ENCODE peak calls at places on chromosome 6, in five cellular contexts. One of them, this sample, is unnamed.

GRCh38 chr6:34142046-34142445 is 3.8 kb downstream of the GRM4 start:
- DNase-seq in BE2C: no peak
- DNase-seq in H9: no peak
- DNase-seq in B cell: no peak
- DNase-seq in Panc1: no peak
- DNase-seq in this sample: no peak

GRCh38 chr6:169165561-169166300 is 87.9 kb downstream of the THBS2 start:
- DNase-seq in H9: peak; percentile 16
- DNase-seq in Panc1: no peak
- DNase-seq in BE2C: no peak
- DNase-seq in B cell: no peak
- DNase-seq in this sample: no peak

GRCh38 chr6:167680605-167681149 is 146.0 kb upstream of the AFDN start:
- DNase-seq in Panc1: no peak
- DNase-seq in BE2C: no peak
- DNase-seq in H9: no peak
- DNase-seq in B cell: no peak
- DNase-seq in this sample: no peak

GRCh38 chr6:157791461-157791860 is 31.6 kb upstream of the SNX9 start:
- DNase-seq in B cell: no peak
- DNase-seq in H9: no peak
- DNase-seq in BE2C: no peak
- DNase-seq in Panc1: no peak
- DNase-seq in this sample: no peak

GRCh38 chr6:129575378-129576118 is 134.4 kb downstream of the ARHGAP18 start:
- DNase-seq in H9: no peak
- DNase-seq in Panc1: no peak
- DNase-seq in B cell: no peak
- DNase-seq in BE2C: no peak
- DNase-seq in this sample: no peak

GRCh38 chr6:116772450-116772849 is 6.9 kb upstream of the FAM162B start:
- DNase-seq in Panc1: no peak
- DNase-seq in BE2C: no peak
- DNase-seq in B cell: no peak
- DNase-seq in H9: no peak
- DNase-seq in this sample: no peak

GRCh38 chr6:160261991-160262718 is 3.5 kb upstream of the SLC22A2 start:
- DNase-seq in Panc1: no peak
- DNase-seq in H9: peak; percentile 47
- DNase-seq in B cell: no peak
- DNase-seq in BE2C: peak; percentile 36
- DNase-seq in this sample: no peak

GRCh38 chr6:4164043-4164442 is 28.7 kb upstream of the ECI2 start:
- DNase-seq in BE2C: no peak
- DNase-seq in H9: no peak
- DNase-seq in Panc1: no peak
- DNase-seq in B cell: no peak
- DNase-seq in this sample: no peak

GRCh38 chr6:25473447-25473846 is 178.6 kb upstream of the SCGN start:
- DNase-seq in H9: no peak
- DNase-seq in BE2C: no peak
- DNase-seq in Panc1: no peak
- DNase-seq in B cell: no peak
- DNase-seq in this sample: no peak

GRCh38 chr6:144535630-144536029 is 250.5 kb downstream of the UTRN start:
- DNase-seq in B cell: no peak
- DNase-seq in H9: no peak
- DNase-seq in BE2C: no peak
- DNase-seq in Panc1: no peak
- DNase-seq in this sample: no peak

GRCh38 chr6:3388786-3389185 is 68.1 kb downstream of the SLC22A23 start:
- DNase-seq in B cell: peak; percentile 65
- DNase-seq in Panc1: no peak
- DNase-seq in H9: no peak
- DNase-seq in BE2C: no peak
- DNase-seq in this sample: no peak

GRCh38 chr6:148324297-148325007 is 18.2 kb upstream of the SASH1 start:
- DNase-seq in BE2C: no peak
- DNase-seq in Panc1: no peak
- DNase-seq in B cell: no peak
- DNase-seq in H9: no peak
- DNase-seq in this sample: no peak

GRCh38 chr6:168216139-168216538 is 103.4 kb downstream of the DACT2 start:
- DNase-seq in BE2C: no peak
- DNase-seq in H9: peak; percentile 55
- DNase-seq in Panc1: no peak
- DNase-seq in B cell: no peak
- DNase-seq in this sample: no peak

GRCh38 chr6:12958052-12958706 is 241.6 kb downstream of the PHACTR1 start:
- DNase-seq in H9: no peak
- DNase-seq in B cell: no peak
- DNase-seq in BE2C: no peak
- DNase-seq in Panc1: no peak
- DNase-seq in this sample: no peak

GRCh38 chr6:156461647-156462046 is 315.5 kb upstream of the ARID1B start:
- DNase-seq in B cell: no peak
- DNase-seq in Panc1: no peak
- DNase-seq in BE2C: no peak
- DNase-seq in H9: no peak
- DNase-seq in this sample: no peak

GRCh38 chr6:35148167-35148741 is 7.1 kb upstream of the TCP11 start:
- DNase-seq in Panc1: no peak
- DNase-seq in B cell: no peak
- DNase-seq in BE2C: no peak
- DNase-seq in H9: peak; percentile 91
- DNase-seq in this sample: no peak

GRCh38 chr6:107646176-107646575 is 156.3 kb downstream of the SOBP start:
- DNase-seq in B cell: no peak
- DNase-seq in Panc1: no peak
- DNase-seq in H9: no peak
- DNase-seq in BE2C: no peak
- DNase-seq in this sample: no peak

GRCh38 chr6:170385506-170385905 is 78.9 kb downstream of the FAM120B start:
- DNase-seq in Panc1: no peak
- DNase-seq in B cell: no peak
- DNase-seq in BE2C: no peak
- DNase-seq in H9: no peak
- DNase-seq in this sample: no peak

GRCh38 chr6:82040405-82041221 is 206.9 kb downstream of the IBTK start:
- DNase-seq in BE2C: peak; percentile 50
- DNase-seq in H9: peak; percentile 60
- DNase-seq in Panc1: no peak
- DNase-seq in B cell: no peak
- DNase-seq in this sample: no peak

GRCh38 chr6:167574431-167575097 is 249.7 kb downstream of the TTLL2 start:
- DNase-seq in B cell: no peak
- DNase-seq in Panc1: no peak
- DNase-seq in BE2C: no peak
- DNase-seq in H9: no peak
- DNase-seq in this sample: no peak

GRCh38 chr6:19028201-19028600 is 641.1 kb downstream of the RNF144B start:
- DNase-seq in B cell: no peak
- DNase-seq in BE2C: no peak
- DNase-seq in H9: no peak
- DNase-seq in Panc1: no peak
- DNase-seq in this sample: no peak

GRCh38 chr6:73200735-73201134 is 24.6 kb downstream of the KHDC1L start:
- DNase-seq in B cell: no peak
- DNase-seq in BE2C: no peak
- DNase-seq in Panc1: no peak
- DNase-seq in H9: no peak
- DNase-seq in this sample: no peak

GRCh38 chr6:113050010-113050893 is 703.1 kb downstream of the RFPL4B start:
- DNase-seq in BE2C: no peak
- DNase-seq in H9: no peak
- DNase-seq in B cell: no peak
- DNase-seq in Panc1: no peak
- DNase-seq in this sample: no peak

GRCh38 chr6:74170118-74170517 is 474.1 kb downstream of the CD109 start:
- DNase-seq in BE2C: no peak
- DNase-seq in Panc1: no peak
- DNase-seq in H9: no peak
- DNase-seq in B cell: no peak
- DNase-seq in this sample: no peak

GRCh38 chr6:165937564-165938358 is 229.9 kb downstream of the TBXT start:
- DNase-seq in BE2C: no peak
- DNase-seq in H9: no peak
- DNase-seq in Panc1: no peak
- DNase-seq in B cell: no peak
- DNase-seq in this sample: no peak

GRCh38 chr6:115053169-115053860 is 710.5 kb upstream of the HS3ST5 start:
- DNase-seq in B cell: no peak
- DNase-seq in Panc1: no peak
- DNase-seq in BE2C: no peak
- DNase-seq in H9: no peak
- DNase-seq in this sample: no peak

GRCh38 chr6:40164345-40164755 is 230.1 kb upstream of the MOCS1 start:
- DNase-seq in BE2C: peak; percentile 69
- DNase-seq in H9: peak; percentile 52
- DNase-seq in B cell: no peak
- DNase-seq in Panc1: no peak
- DNase-seq in this sample: no peak

GRCh38 chr6:148242180-148242579 is 100.5 kb upstream of the SASH1 start:
- DNase-seq in H9: no peak
- DNase-seq in BE2C: no peak
- DNase-seq in Panc1: no peak
- DNase-seq in B cell: no peak
- DNase-seq in this sample: no peak

GRCh38 chr6:69985180-69985579 is 118.8 kb downstream of the COL19A1 start:
- DNase-seq in B cell: no peak
- DNase-seq in H9: no peak
- DNase-seq in Panc1: no peak
- DNase-seq in BE2C: no peak
- DNase-seq in this sample: no peak
- TF ChIP-seq CTCF in B cell: no peak
- TF ChIP-seq CTCF in H9: no peak
- TF ChIP-seq CTCF in Panc1: no peak
- TF ChIP-seq CTCF in BE2C: no peak
- TF ChIP-seq CTCF in this sample: no peak

GRCh38 chr6:88920777-88921728 is 42.4 kb downstream of the RNGTT start:
- DNase-seq in Panc1: no peak
- DNase-seq in BE2C: no peak
- DNase-seq in B cell: no peak
- DNase-seq in H9: no peak
- DNase-seq in this sample: no peak

GRCh38 chr6:88916615-88917198 is 46.7 kb downstream of the RNGTT start:
- DNase-seq in Panc1: no peak
- DNase-seq in H9: no peak
- DNase-seq in B cell: no peak
- DNase-seq in BE2C: no peak
- DNase-seq in this sample: no peak

GRCh38 chr6:88920088-88920487 is 43.3 kb downstream of the RNGTT start:
- DNase-seq in Panc1: no peak
- DNase-seq in H9: no peak
- DNase-seq in BE2C: no peak
- DNase-seq in B cell: no peak
- DNase-seq in this sample: no peak

GRCh38 chr6:88921734-88922133 is 41.7 kb downstream of the RNGTT start:
- DNase-seq in Panc1: no peak
- DNase-seq in B cell: no peak
- DNase-seq in BE2C: no peak
- DNase-seq in H9: no peak
- DNase-seq in this sample: no peak

DNA sequence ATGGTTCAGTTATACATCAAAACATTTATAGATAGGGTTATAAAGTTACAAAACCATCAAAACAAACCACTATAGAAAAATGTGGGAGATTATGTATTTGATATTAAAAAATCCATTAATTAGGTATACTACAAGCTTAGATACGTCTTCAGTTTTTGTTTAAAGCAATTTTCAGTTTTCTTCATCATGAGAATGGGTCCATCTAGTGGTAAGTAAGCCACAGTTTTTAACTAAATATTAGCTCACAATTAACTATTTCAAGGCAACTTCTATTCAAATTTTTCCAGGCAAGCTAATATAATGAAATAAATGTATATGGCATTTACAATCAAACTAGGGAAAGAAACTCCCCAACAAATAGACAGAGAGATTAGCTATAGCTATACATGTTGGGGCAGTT is 44.4 kb downstream of the RNGTT start:
- DNase-seq in H9: no peak
- DNase-seq in Panc1: no peak
- DNase-seq in B cell: no peak
- DNase-seq in BE2C: no peak
- DNase-seq in this sample: no peak
- TF ChIP-seq CTCF in H9: peak; percentile 52
- TF ChIP-seq CTCF in Panc1: peak; percentile 22
- TF ChIP-seq CTCF in B cell: peak; percentile 35
- TF ChIP-seq CTCF in BE2C: peak; percentile 30
- TF ChIP-seq CTCF in this sample: peak; percentile 21

GRCh38 chr6:49409951-49410542 is 53.0 kb downstream of the MMUT start:
- DNase-seq in B cell: peak; percentile 20
- DNase-seq in H9: peak; percentile 63
- DNase-seq in BE2C: peak; percentile 82
- DNase-seq in Panc1: peak; percentile 67
- DNase-seq in this sample: no peak
- TF ChIP-seq CTCF in B cell: peak; percentile 89
- TF ChIP-seq CTCF in H9: peak; percentile 85
- TF ChIP-seq CTCF in BE2C: peak; percentile 94
- TF ChIP-seq CTCF in Panc1: peak; percentile 86
- TF ChIP-seq CTCF in this sample: peak; percentile 76

DNA sequence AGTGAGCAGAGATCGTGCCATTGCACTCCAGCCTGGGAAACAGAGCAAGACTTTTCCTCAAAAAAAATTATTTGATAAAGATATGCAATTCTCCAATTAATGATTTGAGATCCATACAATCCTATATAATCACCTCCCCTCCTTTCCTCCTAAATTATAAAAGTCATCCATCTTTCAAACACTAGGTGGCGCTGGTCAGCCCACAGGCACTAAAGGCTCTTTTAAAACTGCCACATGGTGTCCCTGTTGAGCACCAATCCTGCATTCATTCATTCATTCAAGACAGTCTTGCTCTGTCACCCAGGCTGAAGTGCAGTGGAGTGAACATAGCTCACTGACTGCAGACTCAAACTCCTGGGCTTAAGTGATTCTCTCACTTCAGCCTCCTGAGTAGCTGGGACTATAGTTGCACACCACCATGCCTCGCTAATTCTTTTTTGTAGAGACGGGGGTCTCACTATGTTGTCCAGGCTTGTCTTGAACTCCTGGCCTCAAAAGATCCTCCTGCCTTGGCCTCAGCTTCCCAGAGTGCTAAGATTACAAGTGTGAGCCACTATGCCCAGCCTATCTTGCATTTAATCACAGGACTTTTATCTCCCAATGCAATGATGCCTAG is 58.7 kb upstream of the SLC2A12 start:
- DNase-seq in BE2C: peak; percentile 51
- DNase-seq in H9: peak; percentile 58
- DNase-seq in Panc1: peak; percentile 18
- DNase-seq in B cell: peak; percentile 68
- DNase-seq in this sample: peak; percentile 59
- TF ChIP-seq CTCF in BE2C: peak; percentile 96
- TF ChIP-seq CTCF in H9: peak; percentile 95
- TF ChIP-seq CTCF in Panc1: peak; percentile 94
- TF ChIP-seq CTCF in B cell: peak; percentile 88
- TF ChIP-seq CTCF in this sample: peak; percentile 99

GRCh38 chr6:37102299-37103168 is 67.4 kb upstream of the PIM1 start:
- DNase-seq in B cell: peak; percentile 87
- DNase-seq in Panc1: peak; percentile 56
- DNase-seq in BE2C: peak; percentile 94
- DNase-seq in H9: peak; percentile 94
- DNase-seq in this sample: peak; percentile 88
- TF ChIP-seq CTCF in B cell: no peak
- TF ChIP-seq CTCF in Panc1: no peak
- TF ChIP-seq CTCF in BE2C: no peak
- TF ChIP-seq CTCF in H9: no peak
- TF ChIP-seq CTCF in this sample: no peak

GRCh38 chr6:30763155-30763617 is 18.8 kb upstream of the IER3 start:
- DNase-seq in BE2C: no peak
- DNase-seq in B cell: no peak
- DNase-seq in Panc1: no peak
- DNase-seq in H9: no peak
- DNase-seq in this sample: no peak
- TF ChIP-seq CTCF in BE2C: no peak
- TF ChIP-seq CTCF in B cell: no peak
- TF ChIP-seq CTCF in Panc1: no peak
- TF ChIP-seq CTCF in H9: no peak
- TF ChIP-seq CTCF in this sample: no peak

This sample was measured in CD14-positive monocyte.